ENCODE peak calls at places on chromosomes 11 and 22, in seven cellular contexts. X is HepG2, K is lower leg skin, H is left ventricle myocardium inferior, S is mesenchymal stem cell, T is GM06990, J is right cardiac atrium. Y is an unnamed sample.

GRCh38 chr11:128291043-128291442 is 296.3 kb downstream of the ETS1 start:
- DNase-seq in X (no peak), T (no peak), S (no peak), H (no peak), J (no peak), K (peak), Y (no peak)

GRCh38 chr11:68939583-68940555 is 36.2 kb downstream of the IGHMBP2 start:
- DNase-seq in K (no peak), T (no peak), S (no peak), H (no peak), J (no peak), X (no peak), Y (no peak)

GRCh38 chr11:37786214-37786755 is 1188.2 kb upstream of the RAG2 start:
- DNase-seq in H (no peak), S (peak), X (no peak), K (no peak), J (no peak), T (no peak), Y (peak)

GRCh38 chr11:68373189-68373809 is 60.9 kb downstream of the LRP5 start:
- DNase-seq in T (no peak), J (peak), S (peak), K (no peak), H (peak), X (no peak), Y (peak)

GRCh38 chr11:132456735-132457328 is 1075.5 kb downstream of the OPCML start:
- DNase-seq in X (no peak), K (no peak), S (no peak), H (no peak), J (no peak), T (no peak), Y (no peak)

GRCh38 chr11:70741085-70741484 is 342.8 kb downstream of the CTTN start:
- DNase-seq in H (no peak), X (no peak), J (no peak), T (no peak), K (no peak), S (no peak), Y (no peak)

GRCh38 chr11:132601863-132602262 is 930.4 kb downstream of the OPCML start:
- DNase-seq in X (no peak), T (no peak), S (no peak), J (no peak), K (no peak), H (no peak), Y (no peak)

GRCh38 chr11:130121430-130121978 is 38.1 kb upstream of the ST14 start:
- DNase-seq in J (no peak), H (no peak), T (no peak), K (no peak), S (peak), X (no peak), Y (peak)

GRCh38 chr11:121514401-121514981 is 61.7 kb upstream of the SORL1-AS1 start:
- DNase-seq in T (no peak), J (no peak), X (no peak), K (no peak), S (no peak), H (no peak), Y (no peak)

GRCh38 chr22:39239561-39240423 is 5.0 kb downstream of the PDGFB start:
- DNase-seq in T (no peak), H (no peak), S (no peak), K (peak), X (no peak), J (no peak), Y (no peak)
- H3K4me3 ChIP-seq in T (no peak), H (peak), S (no peak), K (no peak), X (no peak), J (no peak), Y (no peak)

GRCh38 chr22:30426395-30427353 is 1.1 kb downstream of the MTFP1 start:
- DNase-seq in H (peak), J (peak), T (peak), S (peak), K (peak), X (peak), Y (peak)
- H3K4me3 ChIP-seq in H (peak), J (peak), T (peak), S (peak), K (no peak), X (peak), Y (peak)

GRCh38 chr11:33868646-33869461 is 23.0 kb downstream of the LMO2 start:
- DNase-seq in T (peak), S (no peak), X (no peak), J (no peak), H (no peak), K (peak), Y (no peak)

GRCh38 chr11:33869511-33870422 is 22.1 kb downstream of the LMO2 start:
- DNase-seq in X (no peak), H (peak), S (peak), T (peak), J (peak), K (peak), Y (peak)

GRCh38 chr11:33867566-33867965 is 24.3 kb downstream of the LMO2 start:
- DNase-seq in S (no peak), H (no peak), X (no peak), K (no peak), T (no peak), J (no peak), Y (no peak)

GRCh38 chr11:33864479-33864878 is 27.4 kb downstream of the LMO2 start:
- DNase-seq in K (peak), T (no peak), J (no peak), S (no peak), X (no peak), H (no peak), Y (no peak)

DNA sequence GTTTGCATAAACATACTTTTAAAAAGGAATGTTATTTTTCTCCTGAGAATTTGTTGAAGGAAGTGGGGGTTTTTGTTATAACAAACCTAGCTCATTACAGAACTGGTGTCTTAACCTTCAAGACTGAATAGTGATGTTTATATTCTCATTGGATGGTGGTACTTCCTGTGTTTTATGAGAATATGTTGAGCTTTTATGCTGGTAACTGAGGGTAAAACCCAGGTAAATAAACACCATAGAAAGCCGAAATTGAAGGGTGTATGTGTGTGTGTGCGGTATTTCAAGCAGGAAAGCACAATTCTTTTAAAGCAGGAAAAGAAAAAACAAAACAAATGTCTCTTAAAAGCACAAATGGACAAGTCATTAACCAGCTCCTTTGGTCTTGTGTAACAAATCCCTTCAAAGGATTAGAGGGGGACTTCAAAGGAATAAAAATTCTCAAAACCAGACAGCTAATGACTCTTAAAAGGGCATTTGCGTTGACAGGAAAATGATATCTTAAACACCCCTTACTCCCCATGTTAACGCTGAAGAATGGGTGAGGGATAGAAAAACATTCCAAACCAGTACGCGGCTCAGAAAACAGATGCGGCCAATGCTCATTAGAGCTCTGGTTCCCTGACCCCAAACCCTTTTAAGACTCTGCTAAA is 23.8 kb downstream of the LMO2 start:
- DNase-seq in K (no peak), S (no peak), T (no peak), J (no peak), X (no peak), H (no peak), Y (no peak)
- H3K4me3 ChIP-seq in K (peak), S (no peak), T (peak), J (peak), X (no peak), H (peak), Y (no peak)

GRCh38 chr11:107666911-107667568 is 44.8 kb downstream of the SLN start:
- DNase-seq in T (no peak), H (no peak), J (no peak), K (no peak), X (no peak), S (no peak), Y (no peak)

GRCh38 chr11:107665016-107665415 is 46.8 kb downstream of the SLN start:
- DNase-seq in S (no peak), K (no peak), T (no peak), J (no peak), H (no peak), X (no peak), Y (no peak)

GRCh38 chr11:107669893-107670601 is 41.8 kb downstream of the SLN start:
- DNase-seq in H (no peak), T (no peak), K (no peak), X (no peak), J (no peak), S (no peak), Y (no peak)

GRCh38 chr11:107669156-107669740 is 42.6 kb downstream of the SLN start:
- DNase-seq in S (peak), H (no peak), J (no peak), K (no peak), T (no peak), X (no peak), Y (peak)
- H3K4me3 ChIP-seq in S (no peak), H (no peak), J (no peak), K (no peak), T (no peak), X (no peak), Y (no peak)

GRCh38 chr11:6656936-6657335 is 1.3 kb upstream of the DCHS1 start:
- DNase-seq in S (no peak), H (no peak), T (no peak), X (no peak), K (no peak), J (no peak), Y (no peak)

GRCh38 chr11:6657346-6657745 is 1.7 kb upstream of the DCHS1 start:
- DNase-seq in X (no peak), J (no peak), K (no peak), T (no peak), S (no peak), H (no peak), Y (peak)

GRCh38 chr11:6656581-6656915 is 939 bp upstream of the DCHS1 start:
- DNase-seq in H (no peak), J (no peak), S (no peak), T (no peak), K (no peak), X (no peak), Y (no peak)

GRCh38 chr11:6655020-6655789 is 404 bp downstream of the DCHS1 start:
- DNase-seq in K (no peak), S (peak), T (no peak), H (no peak), X (no peak), J (peak), Y (no peak)

GRCh38 chr11:6655790-6656580 is at the start of gene DCHS1:
- DNase-seq in T (no peak), S (peak), J (peak), H (no peak), K (no peak), X (no peak), Y (no peak)
- H3K4me3 ChIP-seq in T (no peak), S (peak), J (peak), H (peak), K (peak), X (peak), Y (peak)

GRCh38 chr22:37146507-37147180 is 3.1 kb downstream of the IL2RB start:
- DNase-seq in S (no peak), J (peak), X (no peak), T (no peak), K (no peak), H (no peak), Y (no peak)
- H3K4me3 ChIP-seq in S (no peak), J (no peak), X (no peak), T (peak), K (no peak), H (no peak), Y (no peak)

GRCh38 chr22:37675930-37676571 is 615 bp downstream of the LGALS1 start:
- DNase-seq in J (peak), X (no peak), H (peak), T (no peak), S (peak), K (no peak), Y (no peak)
- H3K4me3 ChIP-seq in J (peak), X (peak), H (peak), T (peak), S (peak), K (peak), Y (peak)

DNA sequence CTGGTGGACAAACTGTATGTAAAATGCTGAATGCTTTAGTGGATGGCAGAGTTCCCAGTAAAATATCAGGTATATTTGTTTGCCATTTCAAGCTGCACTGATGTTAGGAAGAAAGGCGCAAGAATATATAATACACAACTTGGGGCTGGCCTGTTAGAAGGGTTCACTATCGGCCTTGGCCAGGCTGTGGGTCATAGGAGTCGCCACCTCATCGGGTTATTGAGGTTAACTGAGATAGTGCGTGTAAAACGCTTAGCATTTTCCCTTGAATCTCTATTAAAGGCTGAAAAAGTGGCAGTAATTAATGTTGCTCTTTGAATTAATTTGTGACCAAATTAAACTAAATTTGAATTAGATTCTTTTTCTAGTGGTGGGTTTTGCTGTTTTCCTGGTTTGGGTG is 5.1 kb downstream of the FAM118A start:
- DNase-seq in H (no peak), K (no peak), X (no peak), J (no peak), T (no peak), S (no peak), Y (no peak)
- H3K4me3 ChIP-seq in H (no peak), K (no peak), X (no peak), J (no peak), T (no peak), S (no peak), Y (no peak)

GRCh38 chr11:28619870-28620540 is 511.8 kb downstream of the METTL15 start:
- DNase-seq in K (no peak), S (peak), X (no peak), H (no peak), J (no peak), T (no peak), Y (peak)

GRCh38 chr11:28618426-28618825 is 510.2 kb downstream of the METTL15 start:
- DNase-seq in H (no peak), S (no peak), K (no peak), J (no peak), T (no peak), X (no peak), Y (peak)

GRCh38 chr11:28625532-28625931 is 517.3 kb downstream of the METTL15 start:
- DNase-seq in X (no peak), T (no peak), H (no peak), S (no peak), J (no peak), K (no peak), Y (no peak)

GRCh38 chr11:28616566-28616965 is 508.4 kb downstream of the METTL15 start:
- DNase-seq in H (no peak), S (no peak), J (no peak), K (no peak), T (no peak), X (no peak), Y (peak)

DNA sequence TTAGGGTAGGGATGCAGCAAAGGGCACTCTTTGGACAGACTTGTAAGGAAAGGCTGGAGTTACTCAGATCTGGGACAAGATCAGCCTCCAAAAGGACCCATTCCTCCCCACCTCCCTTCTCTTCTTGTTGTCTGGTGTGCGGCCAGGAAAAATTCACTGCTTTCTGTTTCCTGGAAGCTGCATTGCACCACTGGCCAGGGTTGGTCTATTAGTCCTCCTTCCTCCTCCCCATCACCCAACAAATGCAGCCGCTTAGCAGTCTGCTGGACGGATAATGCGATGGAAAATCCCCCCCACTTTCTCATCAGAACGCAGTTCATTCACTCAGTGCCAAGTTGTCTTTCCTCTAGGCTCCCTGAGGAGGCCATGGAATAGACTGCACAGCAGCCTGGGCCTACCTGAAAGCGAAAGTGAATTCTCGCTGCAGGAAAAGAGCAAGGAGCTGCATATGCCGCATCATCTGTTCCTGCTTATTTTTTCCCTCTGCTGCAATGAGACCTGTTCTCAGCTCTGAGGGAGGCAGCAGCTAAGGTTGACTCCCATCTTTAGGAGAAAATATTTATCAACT is 513.5 kb downstream of the METTL15 start:
- DNase-seq in K (no peak), X (no peak), T (no peak), J (no peak), H (no peak), S (peak), Y (peak)
- H3K4me3 ChIP-seq in K (no peak), X (no peak), T (no peak), J (peak), H (peak), S (no peak), Y (no peak)

DNA sequence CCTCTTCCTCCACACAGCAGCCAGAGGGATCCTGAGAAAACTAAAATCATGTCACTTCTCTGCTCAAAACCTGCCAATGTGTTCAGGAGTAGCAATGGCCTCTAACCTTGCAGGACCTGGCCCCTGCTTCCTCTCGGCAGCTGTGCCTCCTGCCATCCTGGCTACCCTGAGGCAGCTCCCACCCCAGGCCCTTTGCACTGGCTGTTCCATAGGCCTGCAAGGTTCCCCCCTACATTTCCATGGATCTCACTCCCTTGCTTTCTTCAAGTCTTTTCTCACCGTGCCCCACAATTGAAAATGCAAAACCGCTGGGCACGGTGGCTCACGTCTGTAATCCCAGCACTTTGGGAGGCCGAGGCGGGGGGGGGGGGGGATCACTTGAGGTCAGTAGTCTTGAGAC is 2.1 kb upstream of the STIP1 start:
- DNase-seq in H (no peak), X (no peak), K (no peak), T (no peak), J (no peak), S (no peak), Y (no peak)
- H3K4me3 ChIP-seq in H (no peak), X (peak), K (no peak), T (no peak), J (no peak), S (no peak), Y (no peak)